ENCODE peak calls at places on chromosome 12, in four cellular contexts. One of them, this sample, is unnamed.

GRCh38 chr12:14910090-14910915 is 24.6 kb upstream of the MGP start:
- DNase-seq in bronchial epithelial cell: peak; percentile 89
- DNase-seq in foreskin keratinocyte: peak; percentile 82
- DNase-seq in cardiac muscle cell: no peak
- DNase-seq in this sample: no peak

GRCh38 chr12:51389302-51389999 is 1.8 kb downstream of the GALNT6 start:
- DNase-seq in bronchial epithelial cell: peak; percentile 80
- DNase-seq in foreskin keratinocyte: peak; percentile 32
- DNase-seq in cardiac muscle cell: no peak
- DNase-seq in this sample: no peak

GRCh38 chr12:53145861-53146260 is 34.7 kb upstream of the ZNF740 start:
- DNase-seq in bronchial epithelial cell: no peak
- DNase-seq in foreskin keratinocyte: no peak
- DNase-seq in cardiac muscle cell: no peak
- DNase-seq in this sample: no peak

GRCh38 chr12:57069522-57069921 is 9.1 kb downstream of the NEMP1 start:
- DNase-seq in bronchial epithelial cell: peak; percentile 78
- DNase-seq in foreskin keratinocyte: peak; percentile 54
- DNase-seq in cardiac muscle cell: peak; percentile 82
- DNase-seq in this sample: no peak

GRCh38 chr12:100820314-100820713 is 25.7 kb downstream of the ANO4 start:
- DNase-seq in bronchial epithelial cell: no peak
- DNase-seq in foreskin keratinocyte: no peak
- DNase-seq in cardiac muscle cell: no peak
- DNase-seq in this sample: no peak

GRCh38 chr12:131309700-131310099 is 356.0 kb downstream of the ADGRD1 start:
- DNase-seq in bronchial epithelial cell: no peak
- DNase-seq in foreskin keratinocyte: no peak
- DNase-seq in cardiac muscle cell: no peak
- DNase-seq in this sample: no peak

GRCh38 chr12:103729499-103729898 is 111.5 kb downstream of the NT5DC3 start:
- DNase-seq in bronchial epithelial cell: peak; percentile 54
- DNase-seq in foreskin keratinocyte: peak; percentile 30
- DNase-seq in cardiac muscle cell: no peak
- DNase-seq in this sample: no peak

GRCh38 chr12:114955414-114956014 is 271.5 kb upstream of the TBX3 start:
- DNase-seq in bronchial epithelial cell: no peak
- DNase-seq in foreskin keratinocyte: peak; percentile 5
- DNase-seq in cardiac muscle cell: no peak
- DNase-seq in this sample: no peak

GRCh38 chr12:100668939-100669536 is 95.6 kb downstream of the GAS2L3 start:
- DNase-seq in bronchial epithelial cell: peak; percentile 65
- DNase-seq in foreskin keratinocyte: peak; percentile 45
- DNase-seq in cardiac muscle cell: peak; percentile 82
- DNase-seq in this sample: no peak

GRCh38 chr12:107801150-107801549 is 26.6 kb downstream of the ASCL4 start:
- DNase-seq in bronchial epithelial cell: no peak
- DNase-seq in foreskin keratinocyte: no peak
- DNase-seq in cardiac muscle cell: no peak
- DNase-seq in this sample: no peak

GRCh38 chr12:53510181-53510812 is 3.0 kb upstream of the NPFF start:
- DNase-seq in bronchial epithelial cell: no peak
- DNase-seq in foreskin keratinocyte: no peak
- DNase-seq in cardiac muscle cell: no peak
- DNase-seq in this sample: no peak

GRCh38 chr12:106773286-106773685 is 1.2 kb upstream of the RIC8B start:
- DNase-seq in bronchial epithelial cell: no peak
- DNase-seq in foreskin keratinocyte: no peak
- DNase-seq in cardiac muscle cell: no peak
- DNase-seq in this sample: no peak

GRCh38 chr12:106774808-106775524 is 484 bp downstream of the RIC8B start:
- DNase-seq in bronchial epithelial cell: no peak
- DNase-seq in foreskin keratinocyte: peak; percentile 4
- DNase-seq in cardiac muscle cell: no peak
- DNase-seq in this sample: no peak

GRCh38 chr12:106771425-106771824 is 3.1 kb upstream of the RIC8B start:
- DNase-seq in bronchial epithelial cell: no peak
- DNase-seq in foreskin keratinocyte: no peak
- DNase-seq in cardiac muscle cell: no peak
- DNase-seq in this sample: no peak

GRCh38 chr12:106776897-106777296 is 2.4 kb downstream of the RIC8B start:
- DNase-seq in bronchial epithelial cell: no peak
- DNase-seq in foreskin keratinocyte: no peak
- DNase-seq in cardiac muscle cell: no peak
- DNase-seq in this sample: no peak

GRCh38 chr12:106773945-106774807 is at the start of gene RIC8B:
- DNase-seq in bronchial epithelial cell: peak; percentile 98
- DNase-seq in foreskin keratinocyte: peak; percentile 99
- DNase-seq in cardiac muscle cell: peak; percentile 98
- DNase-seq in this sample: peak; percentile 97
- TF ChIP-seq CTCF in bronchial epithelial cell: peak; percentile 1
- TF ChIP-seq CTCF in foreskin keratinocyte: peak; percentile 14
- TF ChIP-seq CTCF in cardiac muscle cell: no peak
- TF ChIP-seq CTCF in this sample: no peak

DNA sequence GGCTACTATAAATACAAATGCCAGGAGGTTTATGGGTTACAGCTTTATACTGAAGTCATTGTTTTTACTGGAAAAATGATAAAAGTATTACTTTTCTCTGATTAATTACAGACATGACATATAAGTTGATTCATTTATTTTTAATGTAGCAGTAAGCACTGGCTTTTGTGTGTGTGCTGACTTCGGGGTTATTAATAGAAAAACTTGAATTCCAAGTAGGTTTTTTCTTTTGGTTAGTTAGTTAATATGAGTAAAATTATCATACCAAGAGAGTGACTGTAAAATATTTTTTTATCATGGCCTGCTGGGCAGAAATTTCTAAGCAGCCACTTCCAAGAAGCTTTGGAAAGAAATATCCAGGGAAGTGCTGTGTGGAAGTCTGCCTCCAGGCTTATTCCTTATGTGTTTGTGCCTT is 56.4 kb downstream of the IFT81 start:
- DNase-seq in bronchial epithelial cell: no peak
- DNase-seq in foreskin keratinocyte: no peak
- DNase-seq in cardiac muscle cell: no peak
- DNase-seq in this sample: no peak
- TF ChIP-seq CTCF in bronchial epithelial cell: no peak
- TF ChIP-seq CTCF in foreskin keratinocyte: no peak
- TF ChIP-seq CTCF in cardiac muscle cell: no peak
- TF ChIP-seq CTCF in this sample: no peak

GRCh38 chr12:130196827-130197226 is 34.6 kb downstream of the FZD10 start:
- DNase-seq in bronchial epithelial cell: no peak
- DNase-seq in foreskin keratinocyte: no peak
- DNase-seq in cardiac muscle cell: no peak
- DNase-seq in this sample: no peak
- TF ChIP-seq CTCF in bronchial epithelial cell: no peak
- TF ChIP-seq CTCF in foreskin keratinocyte: peak; percentile 2
- TF ChIP-seq CTCF in cardiac muscle cell: no peak
- TF ChIP-seq CTCF in this sample: no peak

DNA sequence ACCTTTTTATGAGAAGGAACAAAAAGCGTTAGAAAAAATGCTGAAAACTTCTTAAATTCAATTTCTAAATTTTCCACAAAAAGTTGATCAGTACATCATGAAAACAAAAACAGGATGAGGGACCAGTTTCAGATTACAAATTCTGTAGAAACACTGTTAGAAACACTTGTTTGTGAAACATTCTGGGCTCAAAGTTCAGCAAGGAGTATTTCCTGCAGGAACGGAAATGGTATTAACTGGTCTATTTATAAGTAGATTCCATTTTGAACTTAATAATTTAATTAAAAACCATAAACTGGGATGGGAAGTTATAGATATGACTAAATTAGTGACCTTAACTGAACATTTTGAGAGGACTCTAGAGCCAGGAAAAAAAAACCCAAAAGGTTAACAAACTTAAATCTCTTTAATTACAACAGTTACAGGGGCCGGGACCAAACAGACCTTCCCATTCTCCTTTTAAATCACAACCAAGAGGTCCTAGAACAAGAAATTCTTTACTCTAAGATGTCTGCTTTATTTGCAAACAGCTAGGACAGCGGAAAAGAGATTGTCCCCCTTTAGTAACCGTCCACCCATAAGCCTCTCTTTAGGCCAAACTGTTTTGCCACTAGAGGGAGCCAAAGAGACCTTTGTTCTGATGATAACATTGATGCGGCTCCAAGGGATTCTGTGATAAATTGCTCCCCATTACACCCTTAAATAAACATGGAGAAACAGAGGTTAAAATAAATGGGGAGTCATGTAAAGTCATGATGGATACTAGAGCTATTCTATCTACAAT is 69.0 kb upstream of the RERGL start:
- DNase-seq in bronchial epithelial cell: peak; percentile 33
- DNase-seq in foreskin keratinocyte: peak; percentile 29
- DNase-seq in cardiac muscle cell: peak; percentile 58
- DNase-seq in this sample: no peak
- TF ChIP-seq CTCF in bronchial epithelial cell: peak; percentile 66
- TF ChIP-seq CTCF in foreskin keratinocyte: peak; percentile 70
- TF ChIP-seq CTCF in cardiac muscle cell: peak; percentile 72
- TF ChIP-seq CTCF in this sample: peak; percentile 83

DNA sequence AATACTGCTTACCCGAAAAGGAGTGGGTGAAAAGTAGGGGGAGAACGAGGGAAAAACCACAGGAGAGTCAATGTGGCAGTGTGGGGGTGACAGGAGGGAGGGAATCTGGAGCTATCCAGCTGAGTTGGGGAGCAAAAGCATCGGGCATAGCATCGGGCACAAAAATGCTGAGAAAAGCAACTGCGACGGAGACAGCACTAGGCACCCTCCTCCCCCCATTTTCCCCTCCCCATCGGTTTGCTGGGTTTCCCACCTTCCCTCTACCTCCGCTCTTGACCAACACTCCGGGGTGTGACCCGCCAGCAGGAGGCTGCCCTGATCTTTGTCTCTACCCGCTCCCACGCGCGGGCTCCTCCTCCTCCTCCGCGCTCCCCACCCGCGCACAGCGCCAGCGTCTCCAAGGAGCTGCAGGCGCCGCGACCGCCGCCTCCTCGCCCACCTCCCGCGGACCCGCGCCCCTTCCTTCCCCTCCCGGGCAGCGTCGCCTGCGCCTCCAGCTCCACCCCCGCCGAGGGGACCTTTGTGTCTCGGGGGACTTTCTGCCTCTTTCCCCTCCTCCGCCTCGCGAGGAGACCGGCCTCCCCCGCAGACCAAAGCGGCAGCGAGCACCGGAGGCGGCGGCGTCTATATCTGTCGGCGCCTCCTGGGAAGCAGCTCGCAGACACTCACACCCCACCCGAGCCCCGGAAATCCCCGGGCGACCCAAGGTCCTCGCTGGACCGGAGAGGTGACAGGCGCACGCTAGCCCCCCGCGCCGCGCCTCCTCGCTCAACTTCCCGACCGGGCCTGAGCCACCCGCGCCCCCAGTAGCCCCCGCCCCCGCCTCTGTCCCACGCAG is 939 bp downstream of the CDK17 start:
- DNase-seq in bronchial epithelial cell: peak; percentile 29
- DNase-seq in foreskin keratinocyte: peak; percentile 50
- DNase-seq in cardiac muscle cell: peak; percentile 67
- DNase-seq in this sample: peak; percentile 94
- TF ChIP-seq CTCF in bronchial epithelial cell: peak; percentile 30
- TF ChIP-seq CTCF in foreskin keratinocyte: peak; percentile 27
- TF ChIP-seq CTCF in cardiac muscle cell: peak; percentile 24
- TF ChIP-seq CTCF in this sample: peak; percentile 14